ENCODE peak calls at places on chromosomes 4 and X, in four cellular contexts. I is choroid plexus epithelial cell, J is BJ, V is astrocyte of the cerebellum. A is an unnamed sample.

GRCh38 chr4:187218705-187219245 is 495.1 kb upstream of the FAT1 start:
- DNase-seq in J (no peak), I (no peak), V (no peak), A (no peak)

GRCh38 chr4:185470503-185471195 is 884 bp downstream of the CCDC110 start:
- DNase-seq in J (no peak), V (no peak), I (peak), A (no peak)

GRCh38 chr4:3255611-3256186 is 6.7 kb downstream of the MSANTD1 start:
- DNase-seq in I (no peak), J (no peak), V (no peak), A (no peak)

GRCh38 chr4:26732356-26732755 is 128.3 kb upstream of the STIM2 start:
- DNase-seq in V (no peak), J (no peak), I (no peak), A (no peak)

GRCh38 chrX:46653482-46653881 is 79.9 kb downstream of the CHST7 start:
- DNase-seq in V (no peak), J (no peak), I (peak), A (no peak)

GRCh38 chrX:109818921-109819320 is 85.9 kb upstream of the ACSL4 start:
- DNase-seq in J (no peak), I (no peak), V (no peak), A (no peak)

GRCh38 chr4:40516651-40517050 is 113.0 kb downstream of the RBM47 start:
- DNase-seq in J (no peak), I (no peak), V (no peak), A (no peak)

GRCh38 chrX:122269243-122269781 is 914.8 kb upstream of the GRIA3 start:
- DNase-seq in J (peak), I (peak), V (no peak), A (no peak)

GRCh38 chr4:107800058-107800457 is 24.7 kb upstream of the SGMS2 start:
- DNase-seq in V (no peak), J (no peak), I (no peak), A (no peak)

GRCh38 chr4:80393246-80393969 is 57.9 kb downstream of the CFAP299 start:
- DNase-seq in I (peak), V (peak), J (peak), A (no peak)

GRCh38 chr4:63618883-63619573 is 790.2 kb downstream of the TECRL start:
- DNase-seq in J (no peak), I (no peak), V (no peak), A (no peak)

GRCh38 chrX:92270936-92271655 is 491.9 kb downstream of the PCDH11X start:
- DNase-seq in J (no peak), I (no peak), V (no peak), A (no peak)

GRCh38 chr4:169225812-169226211 is 44.9 kb downstream of the SH3RF1 start:
- DNase-seq in J (no peak), I (no peak), V (no peak), A (no peak)

GRCh38 chrX:154409222-154409871 is at the start of gene DNASE1L1:
- DNase-seq in V (peak), J (peak), I (peak), A (no peak)

GRCh38 chrX:142005532-142005931 is 101.8 kb downstream of the MAGEC1 start:
- DNase-seq in I (no peak), J (no peak), V (no peak), A (no peak)

GRCh38 chr4:127685292-127685691 is 44.9 kb upstream of the SLC25A31 start:
- DNase-seq in J (no peak), I (peak), V (no peak), A (peak)

GRCh38 chr4:146243141-146243882 is 29.0 kb downstream of the REELD1 start:
- DNase-seq in I (no peak), V (no peak), J (no peak), A (no peak)

GRCh38 chrX:15151267-15152196 is 118.4 kb downstream of the ASB9 start:
- DNase-seq in J (no peak), V (no peak), I (peak), A (no peak)

DNA sequence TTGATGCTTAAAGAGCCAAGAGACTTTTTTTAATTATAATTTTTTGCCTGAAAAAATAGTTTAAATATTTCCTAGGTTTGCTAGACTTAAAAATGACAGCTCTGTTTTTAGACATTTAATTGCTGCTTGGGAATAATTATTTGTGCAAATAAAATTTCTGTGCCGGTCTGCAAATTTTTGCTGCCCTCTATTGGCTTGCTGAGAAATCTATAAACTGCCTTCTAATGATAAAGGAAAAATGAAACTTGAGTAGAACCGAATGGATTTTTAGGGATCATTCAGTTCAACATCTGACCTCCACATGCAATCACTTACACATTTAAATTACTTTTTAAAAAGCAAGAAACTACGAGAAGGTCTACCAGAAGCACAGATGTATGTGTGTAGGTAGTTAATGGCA is 434.0 kb downstream of the FAM133A start:
- DNase-seq in J (no peak), V (no peak), I (no peak), A (no peak)
- TF ChIP-seq CTCF in J (no peak), V (no peak), I (no peak), A (peak)

GRCh38 chr4:113278324-113278934 is 229.0 kb downstream of the ANK2 start:
- DNase-seq in J (no peak), I (peak), V (peak), A (no peak)
- TF ChIP-seq CTCF in J (peak), I (peak), V (peak), A (peak)

GRCh38 chrX:134998246-134998645 is 7.5 kb downstream of the SMIM10 start:
- DNase-seq in V (no peak), J (no peak), I (no peak), A (no peak)

GRCh38 chrX:135003876-135004623 is 13.3 kb downstream of the SMIM10 start:
- DNase-seq in J (no peak), V (peak), I (peak), A (no peak)

GRCh38 chrX:135000516-135000915 is 9.7 kb downstream of the SMIM10 start:
- DNase-seq in J (no peak), V (no peak), I (peak), A (no peak)

GRCh38 chrX:134999469-134999868 is 8.7 kb downstream of the SMIM10 start:
- DNase-seq in J (no peak), I (peak), V (peak), A (no peak)
- TF ChIP-seq CTCF in J (peak), I (peak), V (peak), A (peak)

DNA sequence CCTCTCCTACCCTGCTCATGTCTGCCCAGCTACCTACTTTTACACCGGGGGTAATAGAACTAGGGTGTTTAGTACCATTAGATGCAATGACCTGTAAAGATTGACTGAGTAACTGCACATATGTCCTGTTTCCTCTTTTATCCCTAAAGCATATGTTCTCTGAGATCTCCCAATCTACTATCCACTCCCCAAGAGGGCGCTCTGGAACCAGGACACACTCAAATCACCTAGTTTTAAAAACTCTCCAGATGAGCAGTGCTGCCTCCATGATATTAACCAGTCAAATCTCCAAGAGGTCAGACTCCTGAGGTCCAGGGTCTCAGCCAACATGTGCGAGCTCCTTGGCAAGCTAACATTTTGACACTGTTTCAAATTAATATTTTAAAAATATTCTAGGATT is 87.0 kb upstream of the TSPAN5 start:
- DNase-seq in V (no peak), I (peak), J (no peak), A (no peak)
- TF ChIP-seq CTCF in V (no peak), I (peak), J (peak), A (peak)

GRCh38 chr4:13289391-13289790 is 194.7 kb downstream of the RAB28 start:
- DNase-seq in V (no peak), I (peak), J (no peak), A (no peak)

GRCh38 chr4:13285336-13285735 is 198.8 kb downstream of the RAB28 start:
- DNase-seq in I (no peak), V (no peak), J (no peak), A (no peak)

DNA sequence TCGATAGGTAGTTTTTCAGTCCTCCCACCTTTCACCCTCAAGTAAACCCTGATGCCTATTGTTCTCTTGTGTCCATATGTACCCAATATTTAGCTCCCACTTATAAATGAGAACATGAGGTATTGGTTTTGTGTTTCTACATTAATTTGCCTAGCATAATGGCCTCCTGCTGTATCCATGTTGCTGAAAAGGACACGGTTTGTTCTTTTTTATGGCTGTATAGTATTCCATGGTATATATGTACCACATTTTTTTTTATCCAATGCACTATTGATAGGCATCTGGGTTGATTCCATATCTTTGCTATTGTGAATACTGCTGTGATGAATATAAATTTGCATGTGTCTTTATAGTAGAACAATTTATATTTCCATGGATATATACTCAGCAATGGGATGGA is 199.2 kb downstream of the RAB28 start:
- DNase-seq in J (no peak), V (no peak), I (no peak), A (no peak)
- TF ChIP-seq CTCF in J (no peak), V (no peak), I (no peak), A (no peak)

GRCh38 chrX:136909119-136909705 is 28.7 kb upstream of the RBMX start:
- DNase-seq in V (no peak), I (peak), J (no peak), A (no peak)
- TF ChIP-seq CTCF in V (no peak), I (no peak), J (no peak), A (no peak)

DNA sequence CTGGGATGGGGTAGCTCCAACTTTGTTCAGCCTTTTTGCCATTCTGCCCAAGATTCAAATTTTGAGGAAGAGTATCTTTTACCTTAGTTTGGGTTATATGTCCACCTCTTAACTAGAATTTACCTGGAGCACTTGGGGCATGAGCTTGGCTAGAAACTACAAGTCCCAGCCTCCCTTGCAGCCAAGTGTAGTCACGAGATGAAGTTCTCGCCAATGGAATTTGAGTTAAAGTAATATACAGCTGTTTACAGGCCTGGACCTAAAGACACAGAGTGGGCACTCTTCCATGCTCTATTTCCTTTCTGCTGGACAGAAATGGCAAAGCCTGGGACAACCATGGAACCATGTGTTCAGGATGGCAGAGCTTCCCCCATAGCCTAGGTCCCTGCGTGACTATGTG is 233.6 kb upstream of the GATB start:
- DNase-seq in I (no peak), V (no peak), J (no peak), A (no peak)
- TF ChIP-seq CTCF in I (no peak), V (no peak), J (no peak), A (no peak)

DNA sequence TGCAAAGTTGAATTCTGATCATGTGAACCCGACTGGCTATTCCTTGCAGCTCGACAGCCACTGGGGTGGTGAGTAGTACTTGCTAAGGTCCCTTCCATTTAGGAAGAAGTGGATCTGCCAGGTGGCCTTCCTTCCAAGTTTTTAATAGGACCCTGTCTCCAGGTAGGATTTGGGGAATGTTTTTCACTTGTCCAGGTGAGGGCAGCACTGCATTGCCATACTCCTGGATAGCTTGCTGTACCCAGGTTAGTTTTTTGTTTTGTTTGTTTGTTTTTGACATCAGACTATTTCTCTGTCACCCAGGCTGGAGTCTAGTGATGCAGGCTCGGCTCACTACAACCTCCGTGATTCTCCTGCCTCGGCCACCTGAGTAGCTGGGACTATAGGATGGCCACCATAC is 29.8 kb downstream of the SAGE1 start:
- DNase-seq in I (peak), V (no peak), J (no peak), A (no peak)
- TF ChIP-seq CTCF in I (peak), V (no peak), J (no peak), A (peak)

DNA sequence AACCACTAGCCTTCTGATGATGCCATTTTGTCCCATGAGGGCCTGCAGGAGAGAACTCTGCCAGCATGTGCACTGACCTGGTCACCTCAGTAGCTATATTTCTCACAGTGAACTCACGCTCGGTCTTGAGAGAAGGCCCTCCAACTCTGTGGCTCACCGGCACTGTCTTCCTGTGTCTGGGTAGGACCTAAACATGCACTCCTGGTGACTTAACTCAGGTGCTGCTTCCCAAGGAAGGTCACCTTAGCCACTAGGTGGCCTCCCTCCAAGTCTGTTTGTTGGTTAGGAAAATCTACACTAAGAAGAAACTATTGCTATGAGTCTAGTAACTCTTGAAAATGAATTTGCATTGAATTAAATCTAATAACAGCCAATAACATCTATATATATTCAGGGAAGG is 24.8 kb downstream of the TLR10 start:
- DNase-seq in I (no peak), J (no peak), V (no peak), A (no peak)
- TF ChIP-seq CTCF in I (peak), J (peak), V (peak), A (peak)